ENCODE peak calls at places on chromosomes 1 and 21, in five cellular contexts. T is HT1080; C is stimulated activated CD8-positive, alpha-beta memory T cell treated with anti-CD3 and anti-CD28 coated beads, Interleukin-15, amount 100 ng/mL, for 4 hours; X is HAP-1; S is mesendoderm. K is an unnamed sample.

GRCh38 chr1:205355054-205355453 is 1.7 kb downstream of the KLHDC8A start:
- DNase-seq in T (peak; percentile 25), C (no peak), X (peak; percentile 98), S (no peak), K (peak; percentile 39)

GRCh38 chr1:228691926-228692325 is 43.4 kb upstream of the RHOU start:
- DNase-seq in T (peak; percentile 16), C (no peak), X (peak; percentile 65), S (peak; percentile 69), K (peak; percentile 56)

GRCh38 chr1:241837901-241838300 is 10.1 kb upstream of the EXO1 start:
- DNase-seq in T (peak; percentile 34), C (no peak), X (no peak), S (peak; percentile 77), K (peak; percentile 76)

GRCh38 chr21:43357708-43358430 is 69.1 kb downstream of the SIK1 start:
- DNase-seq in T (no peak), C (no peak), X (peak; percentile 14), S (no peak), K (no peak)

GRCh38 chr1:53359934-53360276 is 32.0 kb upstream of the LRP8 start:
- DNase-seq in T (peak; percentile 47), C (no peak), X (no peak), S (no peak), K (no peak)

GRCh38 chr1:46369542-46370213 is 24.4 kb upstream of the FAAH start:
- DNase-seq in T (no peak), C (no peak), X (no peak), S (no peak), K (no peak)

GRCh38 chr1:818611-819291 is 105.0 kb upstream of the SAMD11 start:
- DNase-seq in T (no peak), C (no peak), X (no peak), S (no peak), K (no peak)

GRCh38 chr1:7187121-7187510 is 401.9 kb downstream of the CAMTA1 start:
- DNase-seq in T (no peak), C (no peak), X (no peak), S (no peak), K (no peak)

GRCh38 chr1:26848947-26849774 is 13.8 kb upstream of the SFN start:
- DNase-seq in T (peak; percentile 97), C (no peak), X (no peak), S (no peak), K (peak; percentile 79)

GRCh38 chr1:186082235-186082937 is 292.7 kb downstream of the TPR start:
- DNase-seq in T (peak; percentile 39), C (no peak), X (no peak), S (peak; percentile 2), K (peak; percentile 95)

GRCh38 chr1:197862671-197863070 is 39.8 kb upstream of the C1orf53 start:
- DNase-seq in T (no peak), C (no peak), X (no peak), S (no peak), K (no peak)

GRCh38 chr1:36248250-36248894 is 24.1 kb downstream of the THRAP3 start:
- DNase-seq in T (peak; percentile 95), C (no peak), X (no peak), S (peak; percentile 49), K (peak; percentile 89)

GRCh38 chr1:98201640-98202039 is 280.8 kb upstream of the DPYD start:
- DNase-seq in T (peak; percentile 5), C (no peak), X (no peak), S (no peak), K (no peak)

GRCh38 chr1:203129501-203130231 is 2.1 kb downstream of the ADORA1 start:
- DNase-seq in T (no peak), C (no peak), X (no peak), S (no peak), K (no peak)

GRCh38 chr1:110475358-110476027 is 24.5 kb downstream of the PROK1 start:
- DNase-seq in T (peak; percentile 33), C (no peak), X (no peak), S (peak; percentile 85), K (no peak)

GRCh38 chr1:238772321-238772720 is 614.0 kb upstream of the CHRM3 start:
- DNase-seq in T (no peak), C (no peak), X (peak; percentile 17), S (no peak), K (no peak)

GRCh38 chr1:1287288-1288110 is 7.3 kb downstream of the SCNN1D start:
- DNase-seq in T (no peak), C (no peak), X (no peak), S (no peak), K (no peak)

K was measured in H4.